ENCODE peak calls at places on chromosome 21, in seven cellular contexts. Z is ovary, S is IMR-90, J is GM12878, T is Peyer's patch, P is esophagus muscularis mucosa, C is transverse colon. N is an unnamed sample.
A peak's percentile ranks its signal among the peaks of the same experiment; 100 is the strongest.

GRCh38 chr21:17732306-17732705 is 86.8 kb downstream of the C21orf91 start:
- DNase-seq in Z (no peak), S (peak; percentile 5), J (no peak), T (no peak), P (no peak), C (no peak), N (no peak)

GRCh38 chr21:39097335-39097861 is 85.9 kb downstream of the PSMG1 start:
- DNase-seq in Z (no peak), S (no peak), J (no peak), T (no peak), P (no peak), C (no peak), N (no peak)

GRCh38 chr21:16193758-16194606 is 464.2 kb downstream of the USP25 start:
- DNase-seq in Z (peak; percentile 67), S (peak; percentile 79), J (no peak), T (no peak), P (no peak), C (peak; percentile 12), N (peak; percentile 70)

GRCh38 chr21:26528882-26529281 is 44.2 kb downstream of the CYYR1 start:
- DNase-seq in Z (no peak), S (no peak), J (no peak), T (no peak), P (no peak), C (no peak), N (no peak)

GRCh38 chr21:25977068-25977611 is 193.4 kb downstream of the APP start:
- DNase-seq in Z (no peak), S (no peak), J (no peak), T (no peak), P (no peak), C (no peak), N (no peak)

GRCh38 chr21:21806711-21807597 is 808.7 kb downstream of the NCAM2 start:
- DNase-seq in Z (no peak), S (no peak), J (no peak), T (no peak), P (no peak), C (no peak), N (no peak)

GRCh38 chr21:17454315-17455027 is 58.4 kb upstream of the CXADR start:
- DNase-seq in Z (peak; percentile 52), S (peak; percentile 92), J (no peak), T (no peak), P (peak; percentile 89), C (no peak), N (no peak)

GRCh38 chr21:20997633-20998455 is at the start of gene NCAM2:
- DNase-seq in Z (peak; percentile 69), S (peak; percentile 76), J (no peak), T (peak; percentile 57), P (no peak), C (peak; percentile 64), N (peak; percentile 87)

GRCh38 chr21:31338892-31339368 is 5.1 kb downstream of the TIAM1 start:
- DNase-seq in Z (no peak), S (no peak), J (no peak), T (no peak), P (no peak), C (no peak), N (no peak)

GRCh38 chr21:39802226-39802625 is 57.2 kb downstream of the IGSF5 start:
- DNase-seq in Z (no peak), S (no peak), J (no peak), T (no peak), P (no peak), C (no peak), N (no peak)

GRCh38 chr21:20999567-21000169 is 1.5 kb downstream of the NCAM2 start:
- DNase-seq in Z (peak; percentile 19), S (peak; percentile 49), J (no peak), T (no peak), P (no peak), C (peak; percentile 16), N (no peak)

GRCh38 chr21:26091480-26092018 is 79.0 kb downstream of the APP start:
- DNase-seq in Z (no peak), S (no peak), J (no peak), T (no peak), P (no peak), C (no peak), N (no peak)

GRCh38 chr21:31143021-31143420 is 104.7 kb upstream of the KRTAP19-8 start:
- DNase-seq in Z (no peak), S (peak; percentile 2), J (no peak), T (no peak), P (no peak), C (no peak), N (no peak)

GRCh38 chr21:14995695-14996490 is 68.9 kb downstream of the NRIP1 start:
- DNase-seq in Z (no peak), S (peak; percentile 63), J (no peak), T (no peak), P (no peak), C (no peak), N (no peak)

GRCh38 chr21:26079376-26079775 is 91.2 kb downstream of the APP start:
- DNase-seq in Z (no peak), S (peak; percentile 65), J (no peak), T (no peak), P (no peak), C (no peak), N (no peak)

GRCh38 chr21:30146558-30147282 is 19.9 kb downstream of the CLDN17 start:
- DNase-seq in Z (no peak), S (no peak), J (no peak), T (no peak), P (no peak), C (no peak), N (no peak)

GRCh38 chr21:18164933-18165332 is 79.7 kb upstream of the CHODL start:
- DNase-seq in Z (no peak), S (no peak), J (no peak), T (no peak), P (no peak), C (no peak), N (no peak)

GRCh38 chr21:26506951-26507350 is 66.1 kb downstream of the CYYR1 start:
- DNase-seq in Z (no peak), S (peak; percentile 7), J (no peak), T (no peak), P (no peak), C (no peak), N (no peak)

GRCh38 chr21:38869946-38870345 is 64.2 kb downstream of the ETS2 start:
- DNase-seq in Z (no peak), S (peak; percentile 71), J (no peak), T (no peak), P (no peak), C (no peak), N (no peak)

GRCh38 chr21:27423073-27423472 is 456.2 kb upstream of the ADAMTS5 start:
- DNase-seq in Z (peak; percentile 50), S (peak; percentile 95), J (no peak), T (no peak), P (no peak), C (peak; percentile 36), N (peak; percentile 74)

GRCh38 chr21:27423906-27424595 is 457.2 kb upstream of the ADAMTS5 start:
- DNase-seq in Z (no peak), S (peak; percentile 69), J (no peak), T (no peak), P (no peak), C (no peak), N (no peak)

GRCh38 chr21:28605138-28605537 is 387.5 kb downstream of the LTN1 start:
- DNase-seq in Z (no peak), S (no peak), J (no peak), T (no peak), P (no peak), C (no peak), N (no peak)

GRCh38 chr21:44958471-44959191 is 18.8 kb downstream of the SLX9 start:
- DNase-seq in Z (peak; percentile 91), S (peak; percentile 67), J (no peak), T (peak; percentile 67), P (no peak), C (peak; percentile 55), N (peak; percentile 86)

GRCh38 chr21:27132270-27132669 is 165.4 kb upstream of the ADAMTS5 start:
- DNase-seq in Z (no peak), S (peak; percentile 67), J (no peak), T (no peak), P (no peak), C (no peak), N (no peak)

GRCh38 chr21:14541840-14542495 is 4.1 kb downstream of the SAMSN1 start:
- DNase-seq in Z (no peak), S (no peak), J (no peak), T (no peak), P (no peak), C (no peak), N (no peak)

DNA sequence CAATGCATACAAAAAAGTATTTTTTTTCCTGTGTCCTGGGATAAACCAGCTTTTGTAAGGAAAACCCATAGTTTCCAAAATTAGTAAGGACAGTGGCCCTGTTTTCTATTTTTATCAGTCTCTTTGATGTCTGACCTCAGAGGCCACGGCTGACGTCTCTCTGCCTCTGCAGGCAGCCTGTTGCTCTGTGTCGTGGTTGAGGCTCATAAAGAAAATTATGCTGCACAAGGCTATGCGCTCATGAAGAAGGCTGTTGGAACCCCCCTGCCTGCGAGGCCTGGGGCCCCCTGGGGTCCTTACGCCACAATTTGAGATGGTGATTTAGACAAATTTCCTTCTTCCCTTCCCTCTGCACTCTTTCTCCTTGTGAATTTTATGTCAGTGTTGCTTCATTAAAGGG is 48.9 kb downstream of the AGPAT3 start:
- DNase-seq in Z (no peak), S (peak; percentile 64), J (no peak), T (peak; percentile 8), P (no peak), C (no peak), N (no peak)
- TF ChIP-seq POLR2A in Z (no peak), S (no peak), J (no peak), T (no peak), P (no peak), C (no peak), N (no peak)

DNA sequence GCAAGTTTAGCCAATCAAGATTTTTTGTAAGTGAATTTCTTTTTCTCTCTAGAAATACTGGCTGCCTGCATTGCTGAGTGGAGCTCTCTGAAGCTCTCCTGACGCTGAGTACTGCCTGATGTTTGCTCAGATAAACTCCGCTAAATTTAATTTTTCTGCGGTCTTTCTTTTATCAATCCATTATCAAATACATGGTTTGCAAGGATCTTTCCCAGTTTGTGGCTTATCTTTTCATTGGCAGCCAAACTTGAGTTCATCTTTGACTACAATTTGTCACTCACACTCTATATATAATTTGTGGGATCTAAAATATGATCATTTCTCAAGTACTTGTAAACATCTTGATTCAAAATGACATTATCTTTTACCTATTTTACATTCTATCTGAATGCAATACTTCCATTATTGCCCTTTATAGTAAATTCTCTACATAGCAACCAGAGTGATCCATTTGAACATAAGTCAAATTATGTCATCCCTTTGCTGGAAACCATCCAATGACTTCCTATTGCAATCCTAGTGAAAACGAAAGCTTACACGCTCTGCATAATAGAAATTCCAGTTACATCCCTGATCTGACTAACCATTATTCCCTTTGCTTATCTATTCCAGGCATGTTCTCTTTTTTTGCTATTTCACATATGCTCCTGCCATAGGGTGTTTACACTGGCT is 2131.6 kb downstream of the MRPL39 start:
- DNase-seq in Z (no peak), S (no peak), J (no peak), T (no peak), P (no peak), C (no peak), N (no peak)
- TF ChIP-seq POLR2A in Z (no peak), S (no peak), J (no peak), T (no peak), P (no peak), C (no peak), N (no peak)

GRCh38 chr21:46246345-46246744 is 17.8 kb upstream of the LSS start:
- DNase-seq in Z (no peak), S (no peak), J (no peak), T (no peak), P (no peak), C (no peak), N (no peak)
- TF ChIP-seq POLR2A in Z (no peak), S (no peak), J (no peak), T (no peak), P (no peak), C (no peak), N (no peak)

GRCh38 chr21:34946385-34947121 is 102.5 kb downstream of the RUNX1 start:
- DNase-seq in Z (no peak), S (no peak), J (no peak), T (no peak), P (no peak), C (no peak), N (no peak)
- TF ChIP-seq POLR2A in Z (no peak), S (no peak), J (no peak), T (no peak), P (no peak), C (no peak), N (no peak)

N was measured in heart left ventricle.